ENCODE peak calls at places on chromosome 1, in eight cellular contexts. One of them, this sample, is unnamed.

GRCh38 chr1:84847253-84848247 is 45.5 kb downstream of the LPAR3 start:
- DNase-seq in activated T-helper 9 cell treated with anti-CD3 and anti-CD28 coated beads, Interleukin-2, amount 50 U/mL, for 16 hours: no peak
- DNase-seq in left ventricle myocardium superior: peak; percentile 75
- DNase-seq in T-helper 17 cell: no peak
- DNase-seq in LHCN-M2: peak; percentile 96
- DNase-seq in ureter: peak; percentile 89
- DNase-seq in stimulated activated CD4-positive, alpha-beta T cell treated with anti-CD3 and anti-CD28 coated beads, Interleukin-15, amount 100 ng/mL, for 24 hours: peak; percentile 39
- DNase-seq in amniotic stem cell: peak; percentile 81
- DNase-seq in this sample: no peak

GRCh38 chr1:217137210-217137871 is 414.1 kb upstream of the ESRRG start:
- DNase-seq in left ventricle myocardium superior: no peak
- DNase-seq in stimulated activated CD4-positive, alpha-beta T cell treated with anti-CD3 and anti-CD28 coated beads, Interleukin-15, amount 100 ng/mL, for 24 hours: no peak
- DNase-seq in T-helper 17 cell: no peak
- DNase-seq in ureter: no peak
- DNase-seq in amniotic stem cell: no peak
- DNase-seq in activated T-helper 9 cell treated with anti-CD3 and anti-CD28 coated beads, Interleukin-2, amount 50 U/mL, for 16 hours: no peak
- DNase-seq in LHCN-M2: no peak
- DNase-seq in this sample: no peak

GRCh38 chr1:65813956-65814355 is 21.3 kb downstream of the PDE4B start:
- DNase-seq in stimulated activated CD4-positive, alpha-beta T cell treated with anti-CD3 and anti-CD28 coated beads, Interleukin-15, amount 100 ng/mL, for 24 hours: no peak
- DNase-seq in T-helper 17 cell: no peak
- DNase-seq in ureter: no peak
- DNase-seq in left ventricle myocardium superior: no peak
- DNase-seq in activated T-helper 9 cell treated with anti-CD3 and anti-CD28 coated beads, Interleukin-2, amount 50 U/mL, for 16 hours: no peak
- DNase-seq in LHCN-M2: peak; percentile 76
- DNase-seq in amniotic stem cell: peak; percentile 47
- DNase-seq in this sample: no peak

GRCh38 chr1:101089608-101090007 is 64.0 kb upstream of the DPH5 start:
- DNase-seq in activated T-helper 9 cell treated with anti-CD3 and anti-CD28 coated beads, Interleukin-2, amount 50 U/mL, for 16 hours: no peak
- DNase-seq in stimulated activated CD4-positive, alpha-beta T cell treated with anti-CD3 and anti-CD28 coated beads, Interleukin-15, amount 100 ng/mL, for 24 hours: no peak
- DNase-seq in LHCN-M2: no peak
- DNase-seq in ureter: no peak
- DNase-seq in T-helper 17 cell: no peak
- DNase-seq in left ventricle myocardium superior: no peak
- DNase-seq in amniotic stem cell: no peak
- DNase-seq in this sample: no peak

GRCh38 chr1:230578621-230579020 is 63.7 kb upstream of the COG2 start:
- DNase-seq in LHCN-M2: no peak
- DNase-seq in amniotic stem cell: no peak
- DNase-seq in ureter: no peak
- DNase-seq in stimulated activated CD4-positive, alpha-beta T cell treated with anti-CD3 and anti-CD28 coated beads, Interleukin-15, amount 100 ng/mL, for 24 hours: no peak
- DNase-seq in T-helper 17 cell: no peak
- DNase-seq in activated T-helper 9 cell treated with anti-CD3 and anti-CD28 coated beads, Interleukin-2, amount 50 U/mL, for 16 hours: no peak
- DNase-seq in left ventricle myocardium superior: no peak
- DNase-seq in this sample: no peak

GRCh38 chr1:11787251-11787803 is 18.4 kb downstream of the MTHFR start:
- DNase-seq in left ventricle myocardium superior: peak; percentile 71
- DNase-seq in T-helper 17 cell: no peak
- DNase-seq in stimulated activated CD4-positive, alpha-beta T cell treated with anti-CD3 and anti-CD28 coated beads, Interleukin-15, amount 100 ng/mL, for 24 hours: no peak
- DNase-seq in ureter: peak; percentile 80
- DNase-seq in LHCN-M2: peak; percentile 68
- DNase-seq in activated T-helper 9 cell treated with anti-CD3 and anti-CD28 coated beads, Interleukin-2, amount 50 U/mL, for 16 hours: no peak
- DNase-seq in amniotic stem cell: no peak
- DNase-seq in this sample: no peak

GRCh38 chr1:156844102-156844501 is 14.8 kb downstream of the INSRR start:
- DNase-seq in T-helper 17 cell: no peak
- DNase-seq in ureter: no peak
- DNase-seq in LHCN-M2: no peak
- DNase-seq in amniotic stem cell: no peak
- DNase-seq in left ventricle myocardium superior: no peak
- DNase-seq in activated T-helper 9 cell treated with anti-CD3 and anti-CD28 coated beads, Interleukin-2, amount 50 U/mL, for 16 hours: no peak
- DNase-seq in stimulated activated CD4-positive, alpha-beta T cell treated with anti-CD3 and anti-CD28 coated beads, Interleukin-15, amount 100 ng/mL, for 24 hours: no peak
- DNase-seq in this sample: no peak

GRCh38 chr1:205775717-205776056 is 405 bp upstream of the RAB29 start:
- DNase-seq in left ventricle myocardium superior: no peak
- DNase-seq in ureter: no peak
- DNase-seq in activated T-helper 9 cell treated with anti-CD3 and anti-CD28 coated beads, Interleukin-2, amount 50 U/mL, for 16 hours: no peak
- DNase-seq in T-helper 17 cell: no peak
- DNase-seq in LHCN-M2: peak; percentile 81
- DNase-seq in stimulated activated CD4-positive, alpha-beta T cell treated with anti-CD3 and anti-CD28 coated beads, Interleukin-15, amount 100 ng/mL, for 24 hours: no peak
- DNase-seq in amniotic stem cell: no peak
- DNase-seq in this sample: no peak

GRCh38 chr1:185819798-185820197 is 85.6 kb downstream of the HMCN1 start:
- DNase-seq in ureter: no peak
- DNase-seq in left ventricle myocardium superior: no peak
- DNase-seq in amniotic stem cell: no peak
- DNase-seq in stimulated activated CD4-positive, alpha-beta T cell treated with anti-CD3 and anti-CD28 coated beads, Interleukin-15, amount 100 ng/mL, for 24 hours: no peak
- DNase-seq in T-helper 17 cell: no peak
- DNase-seq in LHCN-M2: no peak
- DNase-seq in activated T-helper 9 cell treated with anti-CD3 and anti-CD28 coated beads, Interleukin-2, amount 50 U/mL, for 16 hours: no peak
- DNase-seq in this sample: no peak

GRCh38 chr1:81174811-81175476 is 625.8 kb upstream of the ADGRL2 start:
- DNase-seq in stimulated activated CD4-positive, alpha-beta T cell treated with anti-CD3 and anti-CD28 coated beads, Interleukin-15, amount 100 ng/mL, for 24 hours: no peak
- DNase-seq in activated T-helper 9 cell treated with anti-CD3 and anti-CD28 coated beads, Interleukin-2, amount 50 U/mL, for 16 hours: no peak
- DNase-seq in left ventricle myocardium superior: no peak
- DNase-seq in ureter: no peak
- DNase-seq in T-helper 17 cell: no peak
- DNase-seq in amniotic stem cell: no peak
- DNase-seq in LHCN-M2: no peak
- DNase-seq in this sample: no peak

GRCh38 chr1:88801575-88802208 is 89.7 kb downstream of the GTF2B start:
- DNase-seq in T-helper 17 cell: no peak
- DNase-seq in ureter: no peak
- DNase-seq in left ventricle myocardium superior: no peak
- DNase-seq in amniotic stem cell: no peak
- DNase-seq in LHCN-M2: peak; percentile 31
- DNase-seq in activated T-helper 9 cell treated with anti-CD3 and anti-CD28 coated beads, Interleukin-2, amount 50 U/mL, for 16 hours: no peak
- DNase-seq in stimulated activated CD4-positive, alpha-beta T cell treated with anti-CD3 and anti-CD28 coated beads, Interleukin-15, amount 100 ng/mL, for 24 hours: no peak
- DNase-seq in this sample: no peak

GRCh38 chr1:10667815-10668214 is 128.6 kb downstream of the CASZ1 start:
- DNase-seq in T-helper 17 cell: no peak
- DNase-seq in activated T-helper 9 cell treated with anti-CD3 and anti-CD28 coated beads, Interleukin-2, amount 50 U/mL, for 16 hours: no peak
- DNase-seq in amniotic stem cell: no peak
- DNase-seq in stimulated activated CD4-positive, alpha-beta T cell treated with anti-CD3 and anti-CD28 coated beads, Interleukin-15, amount 100 ng/mL, for 24 hours: no peak
- DNase-seq in ureter: no peak
- DNase-seq in left ventricle myocardium superior: no peak
- DNase-seq in LHCN-M2: no peak
- DNase-seq in this sample: no peak

GRCh38 chr1:197200468-197200899 is 54.0 kb upstream of the ASPM start:
- DNase-seq in amniotic stem cell: no peak
- DNase-seq in LHCN-M2: peak; percentile 19
- DNase-seq in stimulated activated CD4-positive, alpha-beta T cell treated with anti-CD3 and anti-CD28 coated beads, Interleukin-15, amount 100 ng/mL, for 24 hours: peak; percentile 22
- DNase-seq in ureter: no peak
- DNase-seq in T-helper 17 cell: no peak
- DNase-seq in activated T-helper 9 cell treated with anti-CD3 and anti-CD28 coated beads, Interleukin-2, amount 50 U/mL, for 16 hours: no peak
- DNase-seq in left ventricle myocardium superior: no peak
- DNase-seq in this sample: no peak

GRCh38 chr1:108527135-108527534 is 32.8 kb upstream of the EEIG2 start:
- DNase-seq in stimulated activated CD4-positive, alpha-beta T cell treated with anti-CD3 and anti-CD28 coated beads, Interleukin-15, amount 100 ng/mL, for 24 hours: no peak
- DNase-seq in ureter: no peak
- DNase-seq in T-helper 17 cell: no peak
- DNase-seq in activated T-helper 9 cell treated with anti-CD3 and anti-CD28 coated beads, Interleukin-2, amount 50 U/mL, for 16 hours: no peak
- DNase-seq in amniotic stem cell: no peak
- DNase-seq in LHCN-M2: no peak
- DNase-seq in left ventricle myocardium superior: no peak
- DNase-seq in this sample: no peak

GRCh38 chr1:155892801-155893200 is 18.3 kb downstream of the RIT1 start:
- DNase-seq in ureter: no peak
- DNase-seq in LHCN-M2: peak; percentile 82
- DNase-seq in T-helper 17 cell: no peak
- DNase-seq in left ventricle myocardium superior: no peak
- DNase-seq in activated T-helper 9 cell treated with anti-CD3 and anti-CD28 coated beads, Interleukin-2, amount 50 U/mL, for 16 hours: no peak
- DNase-seq in stimulated activated CD4-positive, alpha-beta T cell treated with anti-CD3 and anti-CD28 coated beads, Interleukin-15, amount 100 ng/mL, for 24 hours: no peak
- DNase-seq in amniotic stem cell: peak; percentile 41
- DNase-seq in this sample: no peak

GRCh38 chr1:18415448-18415960 is 65.2 kb upstream of the KLHDC7A start:
- DNase-seq in stimulated activated CD4-positive, alpha-beta T cell treated with anti-CD3 and anti-CD28 coated beads, Interleukin-15, amount 100 ng/mL, for 24 hours: no peak
- DNase-seq in amniotic stem cell: no peak
- DNase-seq in left ventricle myocardium superior: no peak
- DNase-seq in activated T-helper 9 cell treated with anti-CD3 and anti-CD28 coated beads, Interleukin-2, amount 50 U/mL, for 16 hours: no peak
- DNase-seq in ureter: no peak
- DNase-seq in LHCN-M2: no peak
- DNase-seq in T-helper 17 cell: no peak
- DNase-seq in this sample: no peak

GRCh38 chr1:76868154-76868882 is 1.0 kb downstream of the ST6GALNAC5 start:
- DNase-seq in stimulated activated CD4-positive, alpha-beta T cell treated with anti-CD3 and anti-CD28 coated beads, Interleukin-15, amount 100 ng/mL, for 24 hours: peak; percentile 56
- DNase-seq in LHCN-M2: peak; percentile 47
- DNase-seq in amniotic stem cell: no peak
- DNase-seq in T-helper 17 cell: no peak
- DNase-seq in ureter: no peak
- DNase-seq in left ventricle myocardium superior: no peak
- DNase-seq in activated T-helper 9 cell treated with anti-CD3 and anti-CD28 coated beads, Interleukin-2, amount 50 U/mL, for 16 hours: no peak
- DNase-seq in this sample: no peak

GRCh38 chr1:187046293-187046692 is 217.5 kb downstream of the PLA2G4A start:
- DNase-seq in LHCN-M2: no peak
- DNase-seq in ureter: no peak
- DNase-seq in stimulated activated CD4-positive, alpha-beta T cell treated with anti-CD3 and anti-CD28 coated beads, Interleukin-15, amount 100 ng/mL, for 24 hours: no peak
- DNase-seq in T-helper 17 cell: no peak
- DNase-seq in amniotic stem cell: no peak
- DNase-seq in left ventricle myocardium superior: no peak
- DNase-seq in activated T-helper 9 cell treated with anti-CD3 and anti-CD28 coated beads, Interleukin-2, amount 50 U/mL, for 16 hours: no peak
- DNase-seq in this sample: no peak

GRCh38 chr1:201381130-201381529 is 3.6 kb upstream of the TNNT2 start:
- DNase-seq in LHCN-M2: no peak
- DNase-seq in activated T-helper 9 cell treated with anti-CD3 and anti-CD28 coated beads, Interleukin-2, amount 50 U/mL, for 16 hours: no peak
- DNase-seq in amniotic stem cell: no peak
- DNase-seq in ureter: peak; percentile 79
- DNase-seq in left ventricle myocardium superior: no peak
- DNase-seq in T-helper 17 cell: no peak
- DNase-seq in stimulated activated CD4-positive, alpha-beta T cell treated with anti-CD3 and anti-CD28 coated beads, Interleukin-15, amount 100 ng/mL, for 24 hours: no peak
- DNase-seq in this sample: no peak

GRCh38 chr1:200081982-200082272 is 54.4 kb downstream of the NR5A2 start:
- DNase-seq in amniotic stem cell: no peak
- DNase-seq in T-helper 17 cell: no peak
- DNase-seq in left ventricle myocardium superior: no peak
- DNase-seq in ureter: no peak
- DNase-seq in stimulated activated CD4-positive, alpha-beta T cell treated with anti-CD3 and anti-CD28 coated beads, Interleukin-15, amount 100 ng/mL, for 24 hours: no peak
- DNase-seq in LHCN-M2: no peak
- DNase-seq in activated T-helper 9 cell treated with anti-CD3 and anti-CD28 coated beads, Interleukin-2, amount 50 U/mL, for 16 hours: no peak
- DNase-seq in this sample: no peak

GRCh38 chr1:21655748-21656147 is 13.4 kb downstream of the RAP1GAP start:
- DNase-seq in amniotic stem cell: no peak
- DNase-seq in left ventricle myocardium superior: no peak
- DNase-seq in stimulated activated CD4-positive, alpha-beta T cell treated with anti-CD3 and anti-CD28 coated beads, Interleukin-15, amount 100 ng/mL, for 24 hours: no peak
- DNase-seq in activated T-helper 9 cell treated with anti-CD3 and anti-CD28 coated beads, Interleukin-2, amount 50 U/mL, for 16 hours: no peak
- DNase-seq in LHCN-M2: no peak
- DNase-seq in T-helper 17 cell: no peak
- DNase-seq in ureter: no peak
- DNase-seq in this sample: no peak

GRCh38 chr1:66265268-66265667 is 268.7 kb upstream of the SGIP1 start:
- DNase-seq in LHCN-M2: no peak
- DNase-seq in T-helper 17 cell: no peak
- DNase-seq in activated T-helper 9 cell treated with anti-CD3 and anti-CD28 coated beads, Interleukin-2, amount 50 U/mL, for 16 hours: no peak
- DNase-seq in stimulated activated CD4-positive, alpha-beta T cell treated with anti-CD3 and anti-CD28 coated beads, Interleukin-15, amount 100 ng/mL, for 24 hours: no peak
- DNase-seq in amniotic stem cell: no peak
- DNase-seq in ureter: no peak
- DNase-seq in left ventricle myocardium superior: no peak
- DNase-seq in this sample: no peak

This sample was measured in T-helper 1 cell.